ENCODE peak calls at places on chromosome 22, in eight cellular contexts. I is right atrium auricular region; P is activated naive CD8-positive, alpha-beta T cell treated with anti-CD3 and anti-CD28 coated beads, Interleukin-2, amount 50 U/mL, for 24 hours; U is naive thymus-derived CD8-positive, alpha-beta T cell; K is RWPE1; N is activated naive CD4-positive, alpha-beta T cell; B is T-helper 22 cell; C is NCI-H1092. X is an unnamed sample.

GRCh38 chr22:29346659-29347058 is 31.2 kb upstream of the RASL10A start:
- DNase-seq in K (no peak), B (no peak), I (no peak), U (no peak), C (no peak), N (no peak), P (no peak), X (no peak)

GRCh38 chr22:35761037-35761436 is 43.4 kb downstream of the APOL5 start:
- DNase-seq in I (no peak), B (no peak), U (no peak), C (no peak), N (no peak), K (no peak), P (no peak), X (no peak)

GRCh38 chr22:38347944-38348750 is 30.9 kb upstream of the CSNK1E start:
- DNase-seq in C (no peak), N (no peak), P (no peak), B (no peak), I (peak; percentile 58), U (no peak), K (peak; percentile 79), X (no peak)

GRCh38 chr22:31905356-31905755 is 39.0 kb upstream of the YWHAH start:
- DNase-seq in B (no peak), C (no peak), I (no peak), U (no peak), N (no peak), K (no peak), P (no peak), X (no peak)

GRCh38 chr22:29145321-29146072 is 60.2 kb upstream of the EMID1 start:
- DNase-seq in P (no peak), N (no peak), B (no peak), C (no peak), U (no peak), K (no peak), I (no peak), X (no peak)

GRCh38 chr22:36026741-36027140 is 1.9 kb downstream of the RBFOX2 start:
- DNase-seq in U (no peak), B (no peak), C (no peak), I (no peak), N (no peak), K (no peak), P (no peak), X (no peak)

GRCh38 chr22:27561301-27561820 is 240.2 kb downstream of the MN1 start:
- DNase-seq in B (no peak), I (no peak), U (no peak), K (no peak), P (no peak), N (no peak), C (no peak), X (no peak)

GRCh38 chr22:29461263-29461662 is 18.8 kb upstream of the NEFH start:
- DNase-seq in I (no peak), U (no peak), P (no peak), C (no peak), K (no peak), B (no peak), N (no peak), X (no peak)

GRCh38 chr22:38567531-38568245 is 2.3 kb downstream of the DMC1 start:
- DNase-seq in U (no peak), B (no peak), K (no peak), C (no peak), P (no peak), N (no peak), I (no peak), X (no peak)

GRCh38 chr22:49643466-49643865 is 184.2 kb downstream of the BRD1 start:
- DNase-seq in N (no peak), C (no peak), B (no peak), U (no peak), P (no peak), K (no peak), I (no peak), X (no peak)

GRCh38 chr22:31305194-31305593 is 12.9 kb upstream of the PIK3IP1 start:
- DNase-seq in U (no peak), K (no peak), I (no peak), N (no peak), C (no peak), P (no peak), B (no peak), X (no peak)

GRCh38 chr22:20595461-20595860 is 88.1 kb downstream of the MED15 start:
- DNase-seq in U (no peak), N (no peak), P (no peak), B (no peak), I (no peak), K (no peak), C (no peak), X (no peak)

GRCh38 chr22:22569218-22569617 is 10.2 kb upstream of the PRAME start:
- DNase-seq in I (no peak), B (no peak), K (no peak), P (no peak), U (no peak), N (no peak), C (no peak), X (no peak)

GRCh38 chr22:40414838-40415505 is 44.6 kb downstream of the SGSM3 start:
- DNase-seq in K (no peak), N (no peak), P (no peak), C (no peak), U (no peak), B (no peak), I (no peak), X (no peak)

GRCh38 chr22:20574920-20575353 is 67.5 kb downstream of the MED15 start:
- DNase-seq in N (no peak), B (no peak), U (no peak), K (no peak), I (no peak), P (no peak), C (no peak), X (no peak)

GRCh38 chr22:22394589-22394988 is 114.0 kb downstream of the ZNF280B start:
- DNase-seq in U (no peak), N (no peak), B (no peak), K (no peak), I (peak; percentile 57), P (no peak), C (peak; percentile 24), X (no peak)

GRCh38 chr22:46042786-46043185 is 65.8 kb upstream of the WNT7B start:
- DNase-seq in C (no peak), K (no peak), B (no peak), P (no peak), U (no peak), I (no peak), N (no peak), X (no peak)

GRCh38 chr22:30754971-30755759 is 60.5 kb downstream of the OSBP2 start:
- DNase-seq in N (peak; percentile 9), C (peak; percentile 51), U (peak; percentile 32), B (no peak), I (no peak), K (peak; percentile 70), P (peak; percentile 33), X (peak; percentile 69)

GRCh38 chr22:20393705-20394476 is at the start of gene ZNF74:
- DNase-seq in P (peak; percentile 83), C (peak; percentile 87), N (peak; percentile 79), B (peak; percentile 75), K (peak; percentile 57), U (peak; percentile 78), I (peak; percentile 88), X (peak; percentile 98)

GRCh38 chr22:50169774-50170341 is 673 bp upstream of the PANX2 start:
- DNase-seq in K (no peak), B (no peak), N (no peak), I (no peak), P (peak; percentile 64), C (no peak), U (no peak), X (peak; percentile 80)

GRCh38 chr22:44729391-44730012 is 22.9 kb upstream of the ARHGAP8 start:
- DNase-seq in P (no peak), K (no peak), N (no peak), C (no peak), I (no peak), U (peak; percentile 19), B (no peak), X (no peak)

GRCh38 chr22:43126506-43127165 is 16.1 kb downstream of the BIK start:
- DNase-seq in C (no peak), B (no peak), K (peak; percentile 92), I (no peak), U (no peak), P (no peak), N (no peak), X (peak; percentile 64)

GRCh38 chr22:42803454-42803853 is 53.6 kb downstream of the ARFGAP3 start:
- DNase-seq in P (no peak), K (no peak), B (no peak), N (no peak), I (no peak), C (peak; percentile 75), U (no peak), X (no peak)

GRCh38 chr22:18056802-18057474 is 20.9 kb upstream of the PEX26 start:
- DNase-seq in B (no peak), K (no peak), U (no peak), C (no peak), I (no peak), P (no peak), N (no peak), X (no peak)

GRCh38 chr22:36331912-36332622 is 55.7 kb downstream of the MYH9 start:
- DNase-seq in P (peak; percentile 65), N (peak; percentile 56), K (no peak), U (peak; percentile 60), I (peak; percentile 85), C (peak; percentile 59), B (peak; percentile 53), X (no peak)

GRCh38 chr22:38715176-38715764 is 9.5 kb downstream of the GTPBP1 start:
- DNase-seq in P (no peak), C (no peak), U (no peak), I (no peak), N (no peak), K (no peak), B (no peak), X (no peak)

GRCh38 chr22:42357634-42358296 is 74.4 kb downstream of the NFAM1 start:
- DNase-seq in N (no peak), B (no peak), C (no peak), P (no peak), K (peak; percentile 28), U (no peak), I (no peak), X (no peak)

GRCh38 chr22:22920104-22920654 is 32.6 kb downstream of the IGLL5 start:
- DNase-seq in N (no peak), C (no peak), U (no peak), B (no peak), P (no peak), K (no peak), I (no peak), X (peak; percentile 61)

GRCh38 chr22:36197065-36197440 is 4.6 kb downstream of the APOL4 start:
- DNase-seq in N (no peak), U (no peak), K (no peak), B (no peak), P (no peak), C (peak; percentile 10), I (peak; percentile 74), X (peak; percentile 60)

GRCh38 chr22:20244744-20245576 is 23.2 kb downstream of the RTN4R start:
- DNase-seq in N (peak; percentile 59), C (no peak), U (peak; percentile 75), K (no peak), P (peak; percentile 40), I (no peak), B (peak; percentile 19), X (no peak)

GRCh38 chr22:36226189-36226588 is 13.1 kb downstream of the APOL2 start:
- DNase-seq in K (no peak), B (no peak), N (no peak), I (no peak), U (no peak), C (no peak), P (no peak), X (no peak)

GRCh38 chr22:45922661-45923060 is 54.3 kb downstream of the WNT7B start:
- DNase-seq in B (no peak), K (no peak), C (no peak), N (no peak), U (no peak), P (no peak), I (no peak), X (no peak)

GRCh38 chr22:49454726-49455125 is 372.9 kb downstream of the BRD1 start:
- DNase-seq in I (no peak), K (no peak), B (no peak), N (no peak), C (no peak), U (no peak), P (no peak), X (no peak)

GRCh38 chr22:48547971-48548370 is 1279.7 kb downstream of the BRD1 start:
- DNase-seq in K (no peak), P (no peak), I (no peak), B (no peak), N (no peak), U (no peak), C (no peak), X (no peak)